ENCODE peak calls at places on chromosome 2, in ten cellular contexts. One of them, this sample, is unnamed.

GRCh38 chr2:2188344-2189111 is 142.5 kb downstream of the MYT1L start:
- DNase-seq in cardiac fibroblast: no peak
- DNase-seq in Calu3: no peak
- DNase-seq in fibroblast of pulmonary artery: no peak
- DNase-seq in brain microvascular endothelial cell: no peak
- DNase-seq in heart left ventricle: no peak
- DNase-seq in nephron progenitor cell: no peak
- DNase-seq in B cell: no peak
- DNase-seq in fibroblast of lung: no peak
- DNase-seq in GM23338: no peak
- DNase-seq in this sample: no peak

GRCh38 chr2:159206736-159207380 is 79.6 kb downstream of the WDSUB1 start:
- DNase-seq in brain microvascular endothelial cell: no peak
- DNase-seq in Calu3: no peak
- DNase-seq in nephron progenitor cell: no peak
- DNase-seq in fibroblast of lung: no peak
- DNase-seq in GM23338: no peak
- DNase-seq in fibroblast of pulmonary artery: no peak
- DNase-seq in heart left ventricle: no peak
- DNase-seq in cardiac fibroblast: no peak
- DNase-seq in B cell: no peak
- DNase-seq in this sample: no peak

GRCh38 chr2:120647487-120647886 is 88.2 kb upstream of the GLI2 start:
- DNase-seq in GM23338: no peak
- DNase-seq in fibroblast of pulmonary artery: peak
- DNase-seq in cardiac fibroblast: peak
- DNase-seq in B cell: no peak
- DNase-seq in nephron progenitor cell: no peak
- DNase-seq in fibroblast of lung: peak
- DNase-seq in brain microvascular endothelial cell: peak
- DNase-seq in heart left ventricle: no peak
- DNase-seq in Calu3: no peak
- DNase-seq in this sample: no peak

GRCh38 chr2:147869934-147870333 is 25.1 kb downstream of the ACVR2A start:
- DNase-seq in B cell: no peak
- DNase-seq in heart left ventricle: no peak
- DNase-seq in fibroblast of lung: no peak
- DNase-seq in Calu3: no peak
- DNase-seq in nephron progenitor cell: no peak
- DNase-seq in fibroblast of pulmonary artery: no peak
- DNase-seq in brain microvascular endothelial cell: no peak
- DNase-seq in cardiac fibroblast: no peak
- DNase-seq in GM23338: no peak
- DNase-seq in this sample: no peak

GRCh38 chr2:182646763-182647498 is 69.1 kb upstream of the DNAJC10 start:
- DNase-seq in fibroblast of lung: no peak
- DNase-seq in cardiac fibroblast: no peak
- DNase-seq in nephron progenitor cell: no peak
- DNase-seq in Calu3: no peak
- DNase-seq in B cell: no peak
- DNase-seq in heart left ventricle: no peak
- DNase-seq in brain microvascular endothelial cell: no peak
- DNase-seq in GM23338: no peak
- DNase-seq in fibroblast of pulmonary artery: no peak
- DNase-seq in this sample: no peak

GRCh38 chr2:233059797-233060499 is at the start of gene INPP5D:
- DNase-seq in B cell: peak
- DNase-seq in Calu3: no peak
- DNase-seq in cardiac fibroblast: no peak
- DNase-seq in fibroblast of pulmonary artery: no peak
- DNase-seq in heart left ventricle: peak
- DNase-seq in brain microvascular endothelial cell: no peak
- DNase-seq in nephron progenitor cell: no peak
- DNase-seq in GM23338: no peak
- DNase-seq in fibroblast of lung: no peak
- DNase-seq in this sample: peak

GRCh38 chr2:74010087-74010541 is 25.4 kb downstream of the TET3 start:
- DNase-seq in B cell: no peak
- DNase-seq in cardiac fibroblast: no peak
- DNase-seq in GM23338: no peak
- DNase-seq in brain microvascular endothelial cell: no peak
- DNase-seq in nephron progenitor cell: no peak
- DNase-seq in Calu3: peak
- DNase-seq in fibroblast of pulmonary artery: peak
- DNase-seq in heart left ventricle: peak
- DNase-seq in fibroblast of lung: no peak
- DNase-seq in this sample: no peak

GRCh38 chr2:162582357-162582798 is 238.4 kb downstream of the GCA start:
- DNase-seq in heart left ventricle: no peak
- DNase-seq in GM23338: no peak
- DNase-seq in fibroblast of pulmonary artery: no peak
- DNase-seq in Calu3: peak
- DNase-seq in B cell: no peak
- DNase-seq in fibroblast of lung: no peak
- DNase-seq in nephron progenitor cell: no peak
- DNase-seq in brain microvascular endothelial cell: peak
- DNase-seq in cardiac fibroblast: peak
- DNase-seq in this sample: no peak

GRCh38 chr2:205787761-205788160 is 105.5 kb downstream of the NRP2 start:
- DNase-seq in fibroblast of lung: peak
- DNase-seq in GM23338: no peak
- DNase-seq in nephron progenitor cell: no peak
- DNase-seq in B cell: no peak
- DNase-seq in fibroblast of pulmonary artery: no peak
- DNase-seq in cardiac fibroblast: no peak
- DNase-seq in heart left ventricle: no peak
- DNase-seq in Calu3: no peak
- DNase-seq in brain microvascular endothelial cell: no peak
- DNase-seq in this sample: no peak
- TF ChIP-seq CTCF in fibroblast of lung: no peak
- TF ChIP-seq CTCF in GM23338: no peak
- TF ChIP-seq CTCF in nephron progenitor cell: no peak
- TF ChIP-seq CTCF in B cell: no peak
- TF ChIP-seq CTCF in fibroblast of pulmonary artery: no peak
- TF ChIP-seq CTCF in cardiac fibroblast: no peak
- TF ChIP-seq CTCF in heart left ventricle: no peak
- TF ChIP-seq CTCF in Calu3: no peak
- TF ChIP-seq CTCF in brain microvascular endothelial cell: no peak
- TF ChIP-seq CTCF in this sample: no peak

GRCh38 chr2:143284087-143284675 is 155.0 kb downstream of the ARHGAP15 start:
- DNase-seq in B cell: no peak
- DNase-seq in GM23338: peak
- DNase-seq in Calu3: peak
- DNase-seq in heart left ventricle: no peak
- DNase-seq in brain microvascular endothelial cell: peak
- DNase-seq in cardiac fibroblast: peak
- DNase-seq in fibroblast of lung: peak
- DNase-seq in nephron progenitor cell: peak
- DNase-seq in fibroblast of pulmonary artery: peak
- DNase-seq in this sample: no peak

GRCh38 chr2:143280097-143280757 is 151.0 kb downstream of the ARHGAP15 start:
- DNase-seq in B cell: no peak
- DNase-seq in fibroblast of pulmonary artery: no peak
- DNase-seq in Calu3: no peak
- DNase-seq in brain microvascular endothelial cell: no peak
- DNase-seq in GM23338: no peak
- DNase-seq in nephron progenitor cell: no peak
- DNase-seq in heart left ventricle: no peak
- DNase-seq in cardiac fibroblast: no peak
- DNase-seq in fibroblast of lung: no peak
- DNase-seq in this sample: no peak

GRCh38 chr2:143279672-143280071 is 150.5 kb downstream of the ARHGAP15 start:
- DNase-seq in fibroblast of pulmonary artery: no peak
- DNase-seq in cardiac fibroblast: no peak
- DNase-seq in GM23338: no peak
- DNase-seq in heart left ventricle: no peak
- DNase-seq in B cell: no peak
- DNase-seq in fibroblast of lung: no peak
- DNase-seq in Calu3: no peak
- DNase-seq in nephron progenitor cell: no peak
- DNase-seq in brain microvascular endothelial cell: no peak
- DNase-seq in this sample: no peak

GRCh38 chr2:143282684-143283083 is 153.5 kb downstream of the ARHGAP15 start:
- DNase-seq in heart left ventricle: no peak
- DNase-seq in GM23338: peak
- DNase-seq in cardiac fibroblast: no peak
- DNase-seq in B cell: no peak
- DNase-seq in fibroblast of lung: no peak
- DNase-seq in Calu3: no peak
- DNase-seq in fibroblast of pulmonary artery: no peak
- DNase-seq in brain microvascular endothelial cell: no peak
- DNase-seq in nephron progenitor cell: peak
- DNase-seq in this sample: no peak
- TF ChIP-seq CTCF in heart left ventricle: no peak
- TF ChIP-seq CTCF in GM23338: peak
- TF ChIP-seq CTCF in cardiac fibroblast: peak
- TF ChIP-seq CTCF in B cell: peak
- TF ChIP-seq CTCF in fibroblast of lung: peak
- TF ChIP-seq CTCF in Calu3: no peak
- TF ChIP-seq CTCF in fibroblast of pulmonary artery: peak
- TF ChIP-seq CTCF in brain microvascular endothelial cell: peak
- TF ChIP-seq CTCF in nephron progenitor cell: no peak
- TF ChIP-seq CTCF in this sample: peak

GRCh38 chr2:126778561-126779285 is 120.0 kb upstream of the TEX51 start:
- DNase-seq in GM23338: no peak
- DNase-seq in B cell: no peak
- DNase-seq in heart left ventricle: no peak
- DNase-seq in brain microvascular endothelial cell: no peak
- DNase-seq in fibroblast of lung: no peak
- DNase-seq in fibroblast of pulmonary artery: no peak
- DNase-seq in cardiac fibroblast: no peak
- DNase-seq in Calu3: no peak
- DNase-seq in nephron progenitor cell: no peak
- DNase-seq in this sample: no peak

GRCh38 chr2:126776701-126777619 is 121.0 kb downstream of the GYPC start:
- DNase-seq in nephron progenitor cell: peak
- DNase-seq in heart left ventricle: peak
- DNase-seq in fibroblast of pulmonary artery: peak
- DNase-seq in cardiac fibroblast: peak
- DNase-seq in brain microvascular endothelial cell: peak
- DNase-seq in B cell: peak
- DNase-seq in fibroblast of lung: peak
- DNase-seq in GM23338: peak
- DNase-seq in Calu3: peak
- DNase-seq in this sample: peak

GRCh38 chr2:126776255-126776654 is 120.3 kb downstream of the GYPC start:
- DNase-seq in GM23338: no peak
- DNase-seq in cardiac fibroblast: no peak
- DNase-seq in B cell: no peak
- DNase-seq in fibroblast of lung: no peak
- DNase-seq in nephron progenitor cell: no peak
- DNase-seq in brain microvascular endothelial cell: no peak
- DNase-seq in fibroblast of pulmonary artery: no peak
- DNase-seq in Calu3: no peak
- DNase-seq in heart left ventricle: no peak
- DNase-seq in this sample: no peak

GRCh38 chr2:126779286-126779605 is 119.4 kb upstream of the TEX51 start:
- DNase-seq in heart left ventricle: no peak
- DNase-seq in fibroblast of lung: no peak
- DNase-seq in Calu3: no peak
- DNase-seq in fibroblast of pulmonary artery: no peak
- DNase-seq in cardiac fibroblast: no peak
- DNase-seq in GM23338: no peak
- DNase-seq in brain microvascular endothelial cell: no peak
- DNase-seq in B cell: no peak
- DNase-seq in nephron progenitor cell: no peak
- DNase-seq in this sample: no peak

DNA sequence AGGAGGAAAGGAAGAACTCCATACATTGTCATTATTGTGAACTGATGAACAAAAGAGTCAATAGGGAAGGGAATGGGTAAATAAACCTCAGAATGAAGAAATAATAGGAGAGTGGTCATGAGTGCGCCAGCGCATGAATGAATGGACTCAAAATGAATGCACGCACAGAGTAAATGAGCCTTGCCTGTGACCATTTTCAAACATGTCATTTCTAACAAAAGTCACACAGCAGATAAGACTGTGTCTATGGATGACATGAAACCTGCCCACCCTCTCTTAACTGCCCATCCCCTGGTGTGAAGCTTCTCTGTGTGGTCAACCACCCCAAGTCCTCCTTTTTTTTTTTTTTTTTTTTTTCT is 121.1 kb upstream of the TEX51 start:
- DNase-seq in brain microvascular endothelial cell: no peak
- DNase-seq in fibroblast of lung: no peak
- DNase-seq in GM23338: no peak
- DNase-seq in B cell: no peak
- DNase-seq in nephron progenitor cell: no peak
- DNase-seq in cardiac fibroblast: no peak
- DNase-seq in heart left ventricle: no peak
- DNase-seq in fibroblast of pulmonary artery: no peak
- DNase-seq in Calu3: no peak
- DNase-seq in this sample: no peak
- TF ChIP-seq CTCF in brain microvascular endothelial cell: no peak
- TF ChIP-seq CTCF in fibroblast of lung: no peak
- TF ChIP-seq CTCF in GM23338: no peak
- TF ChIP-seq CTCF in B cell: peak
- TF ChIP-seq CTCF in nephron progenitor cell: peak
- TF ChIP-seq CTCF in cardiac fibroblast: no peak
- TF ChIP-seq CTCF in heart left ventricle: no peak
- TF ChIP-seq CTCF in fibroblast of pulmonary artery: no peak
- TF ChIP-seq CTCF in Calu3: no peak
- TF ChIP-seq CTCF in this sample: no peak

GRCh38 chr2:113233593-113234550 is 44.8 kb downstream of the PAX8 start:
- DNase-seq in cardiac fibroblast: peak
- DNase-seq in brain microvascular endothelial cell: no peak
- DNase-seq in fibroblast of pulmonary artery: peak
- DNase-seq in Calu3: no peak
- DNase-seq in nephron progenitor cell: no peak
- DNase-seq in heart left ventricle: peak
- DNase-seq in GM23338: no peak
- DNase-seq in B cell: no peak
- DNase-seq in fibroblast of lung: no peak
- DNase-seq in this sample: no peak
- TF ChIP-seq CTCF in cardiac fibroblast: peak
- TF ChIP-seq CTCF in brain microvascular endothelial cell: peak
- TF ChIP-seq CTCF in fibroblast of pulmonary artery: peak
- TF ChIP-seq CTCF in Calu3: no peak
- TF ChIP-seq CTCF in nephron progenitor cell: peak
- TF ChIP-seq CTCF in heart left ventricle: no peak
- TF ChIP-seq CTCF in GM23338: peak
- TF ChIP-seq CTCF in B cell: no peak
- TF ChIP-seq CTCF in fibroblast of lung: peak
- TF ChIP-seq CTCF in this sample: peak

DNA sequence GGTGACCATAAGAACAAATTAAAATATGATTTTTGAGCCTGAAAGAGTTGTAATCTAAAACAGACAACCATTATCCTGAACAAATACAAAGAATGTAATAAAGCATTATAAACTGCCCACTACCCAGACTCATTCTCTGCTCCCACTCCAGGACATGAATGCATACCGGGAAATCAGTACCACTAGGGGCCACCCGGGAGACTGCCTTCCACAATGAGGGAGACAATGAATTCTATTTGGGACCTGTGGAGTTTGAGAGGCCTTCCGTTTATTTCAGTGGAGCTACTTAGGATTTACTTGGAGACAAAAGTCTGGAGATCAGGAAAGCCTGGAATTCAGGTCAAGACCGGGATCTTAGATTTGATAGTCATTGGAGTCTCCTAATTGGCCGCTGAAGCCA is 50.0 kb downstream of the NAB1 start:
- DNase-seq in Calu3: peak
- DNase-seq in nephron progenitor cell: no peak
- DNase-seq in B cell: no peak
- DNase-seq in cardiac fibroblast: peak
- DNase-seq in brain microvascular endothelial cell: no peak
- DNase-seq in heart left ventricle: no peak
- DNase-seq in GM23338: peak
- DNase-seq in fibroblast of pulmonary artery: peak
- DNase-seq in fibroblast of lung: no peak
- DNase-seq in this sample: no peak
- TF ChIP-seq CTCF in Calu3: peak
- TF ChIP-seq CTCF in nephron progenitor cell: peak
- TF ChIP-seq CTCF in B cell: no peak
- TF ChIP-seq CTCF in cardiac fibroblast: peak
- TF ChIP-seq CTCF in brain microvascular endothelial cell: peak
- TF ChIP-seq CTCF in heart left ventricle: no peak
- TF ChIP-seq CTCF in GM23338: peak
- TF ChIP-seq CTCF in fibroblast of pulmonary artery: peak
- TF ChIP-seq CTCF in fibroblast of lung: peak
- TF ChIP-seq CTCF in this sample: no peak